ENCODE peak calls at places on chromosomes 3 and 15, in ten cellular contexts. F is AG04450, J is cardiac muscle cell, Q is body of pancreas, A is nephron progenitor cell, U is psoas muscle, O is testis, I is uterus, V is heart left ventricle, Y is Panc1. X is an unnamed sample.

GRCh38 chr3:112425382-112425781 is 73.9 kb downstream of the BTLA start:
- DNase-seq in Q (no peak), O (no peak), J (no peak), A (no peak), I (no peak), F (no peak), U (no peak), Y (no peak), V (no peak), X (no peak)

GRCh38 chr3:171393032-171393744 is 67.0 kb downstream of the TNIK start:
- DNase-seq in A (no peak), U (no peak), Y (no peak), I (no peak), J (peak), Q (peak), O (no peak), V (no peak), F (peak), X (peak)

GRCh38 chr3:98003306-98003969 is 31.2 kb upstream of the RIOX2 start:
- DNase-seq in I (no peak), Y (no peak), O (no peak), J (no peak), Q (no peak), V (no peak), U (no peak), F (no peak), A (no peak), X (no peak)

GRCh38 chr15:101028772-101029438 is 109.7 kb downstream of the LRRK1 start:
- DNase-seq in Y (no peak), Q (no peak), J (no peak), U (no peak), O (peak), F (no peak), I (peak), A (no peak), V (peak), X (no peak)

GRCh38 chr15:28878209-28878608 is 7.6 kb upstream of the APBA2 start:
- DNase-seq in A (no peak), Q (no peak), O (no peak), J (no peak), V (peak), F (no peak), Y (no peak), I (no peak), U (no peak), X (no peak)

GRCh38 chr3:8887435-8888295 is 75.6 kb downstream of the RAD18 start:
- DNase-seq in F (no peak), O (no peak), J (no peak), A (no peak), U (no peak), V (no peak), I (no peak), Y (no peak), Q (no peak), X (peak)

GRCh38 chr3:46417120-46417510 is 10.1 kb downstream of the CCRL2 start:
- DNase-seq in V (no peak), F (no peak), U (no peak), J (no peak), A (no peak), Q (no peak), Y (no peak), I (no peak), O (no peak), X (no peak)

GRCh38 chr3:81419196-81419595 is 342.2 kb downstream of the GBE1 start:
- DNase-seq in F (no peak), U (no peak), J (peak), Y (no peak), O (no peak), V (no peak), Q (no peak), A (no peak), I (no peak), X (peak)

GRCh38 chr3:159928071-159928491 is 60.6 kb upstream of the IL12A start:
- DNase-seq in A (no peak), Q (no peak), O (no peak), I (no peak), F (no peak), U (no peak), V (no peak), Y (no peak), J (peak), X (peak)

GRCh38 chr3:10281951-10282350 is 10.8 kb downstream of the GHRL start:
- DNase-seq in I (no peak), A (no peak), U (no peak), Q (no peak), J (peak), V (no peak), O (no peak), F (no peak), Y (no peak), X (peak)

GRCh38 chr3:147431746-147432145 is 22.6 kb downstream of the ZIC1 start:
- DNase-seq in O (no peak), J (no peak), F (no peak), V (no peak), U (no peak), Q (no peak), Y (no peak), A (no peak), I (no peak), X (peak)

GRCh38 chr15:55514414-55514850 is 6.4 kb upstream of the DNAAF4 start:
- DNase-seq in F (no peak), O (no peak), Y (no peak), V (no peak), J (no peak), A (no peak), Q (no peak), I (no peak), U (no peak), X (no peak)

GRCh38 chr3:14566812-14567211 is 26.7 kb upstream of the GRIP2 start:
- DNase-seq in U (no peak), J (no peak), A (no peak), Q (no peak), F (no peak), V (no peak), I (no peak), Y (no peak), O (no peak), X (no peak)

GRCh38 chr3:109559389-109559788 is 222.0 kb upstream of the DPPA4 start:
- DNase-seq in O (no peak), U (no peak), J (no peak), V (no peak), Q (no peak), A (no peak), I (no peak), Y (no peak), F (no peak), X (no peak)

GRCh38 chr3:109548192-109548938 is 211.0 kb upstream of the DPPA4 start:
- DNase-seq in O (no peak), V (no peak), Y (no peak), F (no peak), A (no peak), I (no peak), U (no peak), J (no peak), Q (no peak), X (peak)

GRCh38 chr3:109553573-109554371 is 216.4 kb upstream of the DPPA4 start:
- DNase-seq in O (no peak), U (no peak), A (no peak), Y (no peak), Q (no peak), I (no peak), F (no peak), V (no peak), J (no peak), X (peak)
- TF ChIP-seq CTCF in O (no peak), U (no peak), A (no peak), Y (peak), Q (no peak), I (no peak), F (peak), V (no peak), J (no peak), X (no peak)

DNA sequence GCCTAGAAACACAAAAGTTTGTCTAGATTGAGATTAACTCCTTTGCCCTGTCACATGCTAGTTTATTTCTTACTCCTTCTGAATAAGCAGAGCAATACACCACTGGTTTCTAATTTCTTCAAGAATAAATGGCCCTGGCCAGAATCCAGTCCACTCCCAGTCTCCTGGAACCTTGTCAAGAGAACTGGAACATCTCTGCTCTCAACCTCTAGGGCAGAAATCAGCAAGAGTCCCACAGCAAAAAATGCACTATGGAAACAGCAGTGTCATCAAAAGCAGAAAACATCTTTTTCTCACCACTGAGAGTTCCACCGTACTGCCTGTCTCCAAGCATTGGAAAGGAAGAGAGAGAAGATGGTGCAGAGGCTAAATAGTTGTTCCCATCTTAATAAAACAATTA is 35.9 kb upstream of the PPP2R3A start:
- DNase-seq in A (no peak), O (peak), U (peak), J (peak), I (peak), Y (no peak), V (no peak), F (no peak), Q (peak), X (peak)
- TF ChIP-seq CTCF in A (no peak), O (no peak), U (no peak), J (no peak), I (no peak), Y (no peak), V (no peak), F (no peak), Q (no peak), X (peak)

GRCh38 chr3:184808021-184808420 is 3.9 kb upstream of the VPS8 start:
- DNase-seq in J (peak), O (peak), U (no peak), Y (no peak), F (no peak), I (no peak), A (peak), V (no peak), Q (no peak), X (no peak)
- TF ChIP-seq CTCF in J (peak), O (no peak), U (no peak), Y (peak), F (peak), I (no peak), A (peak), V (no peak), Q (no peak), X (peak)

GRCh38 chr3:120568198-120568523 is 28.0 kb upstream of the NDUFB4 start:
- DNase-seq in O (no peak), J (no peak), Y (no peak), F (no peak), I (no peak), Q (no peak), A (no peak), V (no peak), U (no peak), X (no peak)

GRCh38 chr3:120569224-120569915 is 26.8 kb upstream of the NDUFB4 start:
- DNase-seq in A (no peak), U (no peak), Y (no peak), O (no peak), Q (no peak), I (no peak), J (no peak), V (no peak), F (no peak), X (no peak)

GRCh38 chr3:120566243-120566980 is 29.7 kb upstream of the NDUFB4 start:
- DNase-seq in Y (no peak), Q (no peak), V (no peak), J (no peak), U (no peak), O (no peak), A (no peak), I (no peak), F (no peak), X (no peak)

GRCh38 chr3:120568624-120569023 is 27.5 kb upstream of the NDUFB4 start:
- DNase-seq in V (no peak), O (no peak), Y (no peak), F (no peak), J (no peak), Q (no peak), U (no peak), A (no peak), I (no peak), X (peak)

DNA sequence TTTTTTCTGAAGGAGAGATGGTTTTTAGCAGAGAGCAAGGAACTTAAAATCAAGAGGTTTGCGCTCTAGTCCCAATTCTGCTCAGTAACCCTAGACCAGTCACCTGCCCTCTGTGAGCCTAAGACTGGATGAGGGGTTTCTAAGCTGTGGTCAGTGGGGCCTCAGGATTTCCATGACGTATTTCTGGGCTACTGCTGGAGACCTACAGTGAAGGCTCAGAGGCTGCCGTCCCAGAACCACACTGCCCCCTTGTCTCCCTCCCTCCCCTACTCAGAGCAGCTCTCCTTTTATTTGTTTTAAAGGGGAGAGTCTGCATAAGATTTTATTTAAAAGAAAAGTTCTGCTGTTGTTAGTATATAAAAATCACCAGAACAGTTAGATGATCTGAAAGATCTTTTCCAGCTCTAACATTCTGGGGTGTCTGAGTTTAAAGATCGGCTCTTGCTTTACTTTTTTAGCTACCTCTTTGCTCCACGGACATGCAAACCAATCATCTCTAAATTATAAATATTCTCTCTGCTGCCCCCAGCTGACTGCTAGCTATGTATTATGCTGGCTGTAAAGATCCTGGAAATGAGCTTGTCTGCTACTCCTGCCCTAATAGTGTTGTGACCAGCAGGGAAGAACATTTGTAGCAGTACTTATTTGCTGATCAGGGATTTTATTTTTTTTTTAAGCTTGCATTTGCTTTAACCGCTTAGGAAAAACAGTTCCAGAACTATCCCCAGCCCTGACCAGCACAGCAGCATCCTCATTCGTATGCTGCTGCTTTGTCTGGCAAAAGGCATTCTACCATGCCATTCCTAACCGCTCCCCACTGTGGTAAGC is 28.6 kb upstream of the NDUFB4 start:
- DNase-seq in F (no peak), V (no peak), U (no peak), I (no peak), Y (no peak), O (peak), Q (peak), A (no peak), J (peak), X (peak)
- TF ChIP-seq CTCF in F (peak), V (no peak), U (peak), I (peak), Y (peak), O (peak), Q (peak), A (peak), J (peak), X (peak)

X was measured in choroid plexus epithelial cell.